ENCODE peak calls at places on chromosomes 4 and X, in four cellular contexts. W is HepG2, E is GM12878, J is K562. X is an unnamed sample.

GRCh38 chr4:176840166-176840565 is 47.4 kb upstream of the VEGFC start:
- DNase-seq in W (no peak), E (no peak), J (no peak), X (no peak)

GRCh38 chrX:46185923-46186810 is 359.1 kb downstream of the ZNF674 start:
- DNase-seq in W (peak; percentile 52), E (no peak), J (no peak), X (no peak)

GRCh38 chrX:101348452-101349222 is at the start of gene TIMM8A:
- DNase-seq in W (peak; percentile 65), E (peak; percentile 31), J (peak; percentile 79), X (peak; percentile 72)

GRCh38 chr4:132071815-132072214 is 1077.3 kb upstream of the PCDH10 start:
- DNase-seq in W (no peak), E (no peak), J (no peak), X (no peak)

GRCh38 chr4:65089666-65090065 is 580.6 kb downstream of the EPHA5 start:
- DNase-seq in W (no peak), E (no peak), J (no peak), X (no peak)

GRCh38 chr4:110624016-110624770 is 1.3 kb upstream of the PITX2 start:
- DNase-seq in W (no peak), E (no peak), J (no peak), X (no peak)

GRCh38 chr4:182216005-182216404 is 27.2 kb upstream of the TENM3 start:
- DNase-seq in W (no peak), E (no peak), J (no peak), X (no peak)

GRCh38 chrX:103404225-103405008 is 28.1 kb downstream of the BEX3 start:
- DNase-seq in W (peak; percentile 60), E (peak; percentile 33), J (peak; percentile 32), X (peak; percentile 68)

GRCh38 chr4:2802618-2803531 is 10.0 kb downstream of the SH3BP2 start:
- DNase-seq in W (no peak), E (no peak), J (no peak), X (no peak)

GRCh38 chr4:78616046-78616498 is 64.5 kb downstream of the ANXA3 start:
- DNase-seq in W (no peak), E (no peak), J (no peak), X (no peak)

GRCh38 chrX:71081348-71082148 is 13.4 kb upstream of the SNX12 start:
- DNase-seq in W (peak; percentile 81), E (no peak), J (no peak), X (no peak)

GRCh38 chrX:105167233-105167632 is 53.3 kb downstream of the TEX13A start:
- DNase-seq in W (no peak), E (no peak), J (no peak), X (no peak)

GRCh38 chrX:135112096-135112729 is 8.1 kb downstream of the ETDB start:
- DNase-seq in W (no peak), E (no peak), J (no peak), X (no peak)

GRCh38 chr4:107935246-107935645 is 3.9 kb downstream of the CYP2U1 start:
- DNase-seq in W (no peak), E (no peak), J (no peak), X (no peak)

GRCh38 chr4:139266583-139267257 is 13.3 kb downstream of the MGARP start:
- DNase-seq in W (peak; percentile 54), E (peak; percentile 96), J (peak; percentile 62), X (no peak)

GRCh38 chr4:154120690-154121089 is 331.8 kb upstream of the SFRP2 start:
- DNase-seq in W (no peak), E (no peak), J (no peak), X (no peak)

GRCh38 chr4:2095236-2096072 is 36.3 kb downstream of the NAT8L start:
- DNase-seq in W (no peak), E (no peak), J (no peak), X (no peak)

GRCh38 chr4:84870398-84871163 is 95.9 kb downstream of the WDFY3 start:
- DNase-seq in W (peak; percentile 9), E (no peak), J (no peak), X (peak; percentile 44)

GRCh38 chr4:186191266-186192067 is at the start of gene CYP4V2:
- DNase-seq in W (peak; percentile 60), E (peak; percentile 48), J (peak; percentile 83), X (no peak)

GRCh38 chr4:87559090-87559837 is 30.1 kb upstream of the SPARCL1 start:
- DNase-seq in W (no peak), E (peak; percentile 50), J (no peak), X (peak; percentile 49)

GRCh38 chrX:153411255-153411987 is at the start of gene ZFP92:
- DNase-seq in W (no peak), E (no peak), J (peak; percentile 93), X (peak; percentile 48)

GRCh38 chr4:27267435-27268355 is 407.1 kb downstream of the STIM2 start:
- DNase-seq in W (no peak), E (no peak), J (no peak), X (no peak)

GRCh38 chr4:154314248-154314647 is 177.4 kb downstream of the DCHS2 start:
- DNase-seq in W (peak; percentile 13), E (no peak), J (no peak), X (no peak)

DNA sequence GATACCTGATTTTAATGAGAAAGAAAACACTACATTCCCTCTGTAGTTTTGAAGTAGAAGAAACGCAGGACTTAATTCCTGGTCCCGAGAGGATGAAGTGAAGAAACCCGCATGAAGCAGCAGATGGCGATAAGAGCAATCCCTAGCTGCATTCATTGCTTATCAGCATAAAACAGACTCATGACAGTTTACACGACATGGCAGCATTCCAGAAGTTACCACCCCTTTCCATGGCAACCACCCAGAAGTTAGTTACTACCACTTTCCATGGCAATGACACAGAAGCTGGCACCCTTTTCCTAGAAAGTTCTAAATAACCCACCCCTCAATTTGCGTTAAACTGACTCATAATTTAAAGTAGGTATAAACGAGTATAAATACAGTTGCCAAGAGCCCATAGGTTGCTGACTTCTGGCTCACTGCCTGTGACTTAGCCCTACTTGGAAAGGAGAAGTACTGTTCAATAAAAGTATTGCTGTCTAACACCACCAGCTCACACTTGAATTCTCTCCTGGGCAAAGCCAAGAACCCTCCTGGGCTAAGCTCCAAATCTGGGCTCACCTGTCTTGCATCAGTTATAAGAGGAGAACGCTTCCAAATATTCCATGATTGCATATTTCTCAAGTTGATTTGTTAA is 5.5 kb upstream of the XAGE2 start:
- DNase-seq in W (no peak), E (no peak), J (peak; percentile 63), X (no peak)
- TF ChIP-seq CHD2 in W (no peak), E (no peak), J (no peak), X (no peak)

GRCh38 chr4:8295471-8295870 is 25.9 kb downstream of the HTRA3 start:
- DNase-seq in W (no peak), E (no peak), J (no peak), X (no peak)

GRCh38 chr4:8297141-8297601 is 27.6 kb downstream of the HTRA3 start:
- DNase-seq in W (no peak), E (no peak), J (no peak), X (no peak)

GRCh38 chr4:8300832-8301231 is 31.3 kb downstream of the HTRA3 start:
- DNase-seq in W (no peak), E (no peak), J (no peak), X (no peak)

GRCh38 chr4:8296491-8296890 is 26.9 kb downstream of the HTRA3 start:
- DNase-seq in W (no peak), E (no peak), J (no peak), X (no peak)

GRCh38 chr4:8297691-8298485 is 28.3 kb downstream of the HTRA3 start:
- DNase-seq in W (no peak), E (no peak), J (no peak), X (no peak)
- TF ChIP-seq CHD2 in W (no peak), E (no peak), J (no peak), X (no peak)

DNA sequence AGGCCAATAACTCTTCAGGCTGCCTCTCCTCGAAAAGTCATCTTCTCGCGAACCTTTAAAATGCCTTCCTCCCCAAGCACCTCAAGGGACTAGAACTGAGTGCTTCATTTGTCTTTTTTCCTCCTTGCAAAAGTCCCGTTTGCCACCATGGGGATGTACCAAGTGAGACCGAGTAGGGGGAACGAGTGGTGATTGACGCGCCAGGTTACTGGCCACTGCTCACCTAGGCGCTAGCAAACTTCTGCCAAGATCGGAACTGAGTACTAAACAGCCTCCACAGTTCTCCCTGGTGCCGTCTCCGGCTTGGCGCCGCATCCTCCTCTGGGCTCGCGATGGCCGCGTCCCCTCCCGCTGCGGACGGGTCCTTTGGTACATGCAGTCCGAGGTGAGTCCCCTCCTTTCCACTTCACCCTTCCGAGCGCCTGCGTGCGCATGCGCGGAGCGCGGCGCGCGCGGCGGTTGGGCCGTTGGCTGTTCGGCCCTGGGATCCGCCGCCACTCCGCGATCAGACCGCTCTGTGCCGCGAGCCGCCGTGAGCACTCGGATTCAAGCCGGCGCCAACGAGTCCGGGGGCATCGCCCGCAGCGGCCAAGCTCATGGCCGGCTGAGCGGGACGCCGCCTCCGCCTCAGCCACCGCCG is at the start of gene CDK16:
- DNase-seq in W (peak; percentile 63), E (peak; percentile 76), J (peak; percentile 80), X (no peak)
- TF ChIP-seq CHD2 in W (no peak), E (no peak), J (no peak), X (no peak)

GRCh38 chrX:109735241-109735744 is 2.2 kb upstream of the ACSL4 start:
- DNase-seq in W (no peak), E (no peak), J (no peak), X (no peak)

GRCh38 chrX:109740076-109740809 is 7.2 kb upstream of the ACSL4 start:
- DNase-seq in W (peak; percentile 95), E (no peak), J (no peak), X (no peak)

GRCh38 chrX:109742722-109743121 is 9.7 kb upstream of the ACSL4 start:
- DNase-seq in W (no peak), E (no peak), J (no peak), X (no peak)

GRCh38 chrX:109733658-109734022 is 583 bp upstream of the ACSL4 start:
- DNase-seq in W (no peak), E (no peak), J (no peak), X (no peak)

DNA sequence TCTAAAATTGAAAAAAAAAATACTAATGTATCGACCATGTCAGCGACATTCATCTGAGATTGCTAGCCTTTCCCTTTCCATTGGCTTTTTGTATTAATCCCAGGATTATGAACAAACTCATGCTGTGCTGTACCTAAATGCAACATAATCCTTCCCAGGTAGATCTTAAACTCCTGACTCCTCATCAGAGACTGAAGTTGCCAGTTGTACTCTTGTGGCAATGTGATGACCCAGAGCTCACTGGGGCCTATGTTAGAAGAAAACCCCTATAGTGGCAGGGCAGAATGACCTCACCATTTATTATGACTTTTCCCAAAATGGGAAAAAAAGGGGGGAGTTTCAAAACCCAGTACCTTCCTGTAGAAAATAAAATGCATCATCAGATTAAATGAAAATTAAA is 6.6 kb upstream of the ACSL4 start:
- DNase-seq in W (no peak), E (no peak), J (no peak), X (no peak)
- TF ChIP-seq CHD2 in W (no peak), E (no peak), J (no peak), X (no peak)

GRCh38 chr4:8373270-8373972 is 67.1 kb downstream of the ACOX3 start:
- DNase-seq in W (no peak), E (no peak), J (no peak), X (no peak)
- TF ChIP-seq CHD2 in W (no peak), E (no peak), J (no peak), X (no peak)

GRCh38 chrX:133054761-133055385 is 42.0 kb downstream of the USP26 start:
- DNase-seq in W (no peak), E (no peak), J (no peak), X (no peak)

GRCh38 chrX:133048751-133049150 is 48.2 kb downstream of the USP26 start:
- DNase-seq in W (no peak), E (no peak), J (no peak), X (no peak)

GRCh38 chrX:133056341-133056740 is 40.6 kb downstream of the USP26 start:
- DNase-seq in W (no peak), E (no peak), J (no peak), X (no peak)

GRCh38 chrX:133053854-133054565 is 42.9 kb downstream of the USP26 start:
- DNase-seq in W (no peak), E (no peak), J (no peak), X (no peak)
- TF ChIP-seq CHD2 in W (no peak), E (no peak), J (no peak), X (no peak)

X was measured in H1.